ENCODE peak calls at places on chromosome 4, in seven cellular contexts. R is AG04450, H is fibroblast of the aortic adventitia, F is lower leg skin, S is BJ, V is MM.1S, K is mammary epithelial cell. C is an unnamed sample.
A peak's percentile ranks its signal among the peaks of the same experiment; 100 is the strongest.

GRCh38 chr4:71713611-71714203 is 70.2 kb downstream of the GC start:
- DNase-seq in H (peak; percentile 85), K (peak; percentile 9), R (peak; percentile 59), V (peak; percentile 52), S (no peak), F (no peak), C (peak; percentile 37)

GRCh38 chr4:19266566-19266965 is 985.1 kb upstream of the SLIT2 start:
- DNase-seq in K (no peak), R (no peak), F (no peak), S (no peak), H (no peak), V (no peak), C (no peak)

GRCh38 chr4:182105416-182105815 is 137.8 kb upstream of the TENM3 start:
- DNase-seq in V (no peak), K (no peak), S (no peak), H (no peak), F (no peak), R (no peak), C (no peak)

GRCh38 chr4:26140150-26140898 is 180.5 kb upstream of the RBPJ start:
- DNase-seq in K (no peak), S (peak; percentile 80), R (no peak), F (no peak), H (peak; percentile 22), V (no peak), C (no peak)

GRCh38 chr4:109554971-109555370 is 5.1 kb upstream of the MCUB start:
- DNase-seq in H (no peak), S (no peak), K (no peak), F (no peak), R (no peak), V (no peak), C (no peak)

GRCh38 chr4:54754394-54754793 is 96.6 kb downstream of the KIT start:
- DNase-seq in K (no peak), R (no peak), V (no peak), F (no peak), S (no peak), H (no peak), C (no peak)

GRCh38 chr4:110484767-110485166 is 8.8 kb downstream of the ENPEP start:
- DNase-seq in K (peak; percentile 14), F (no peak), R (peak; percentile 50), S (peak; percentile 70), H (peak; percentile 92), V (no peak), C (peak; percentile 35)

GRCh38 chr4:13705521-13706035 is 78.1 kb upstream of the BOD1L1 start:
- DNase-seq in S (no peak), K (peak; percentile 81), H (no peak), R (no peak), V (peak; percentile 90), F (no peak), C (no peak)

GRCh38 chr4:150974251-150974640 is 40.8 kb downstream of the LRBA start:
- DNase-seq in S (no peak), H (no peak), K (no peak), R (no peak), F (no peak), V (no peak), C (no peak)

DNA sequence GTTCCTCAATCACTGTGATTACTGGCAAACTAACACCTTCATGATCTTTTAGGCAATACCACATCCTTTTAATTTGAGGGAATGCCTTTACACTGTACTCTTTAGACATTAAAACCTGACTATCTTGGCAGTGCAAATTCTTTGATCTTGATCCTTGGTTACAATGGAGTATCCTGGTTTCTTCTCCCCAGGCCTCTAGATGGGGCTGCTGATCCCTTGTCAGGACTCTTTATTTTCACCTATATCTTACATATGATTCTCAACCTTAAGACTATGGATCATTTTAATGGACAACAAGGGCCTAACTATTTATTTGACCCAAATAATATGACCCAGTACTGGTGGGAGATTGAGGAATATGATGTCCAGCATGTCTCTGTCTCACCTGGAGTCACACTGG is 1005.5 kb upstream of the INTU start:
- DNase-seq in F (no peak), R (no peak), V (no peak), S (no peak), H (peak; percentile 40), K (peak; percentile 12), C (no peak)
- TF ChIP-seq CTCF in F (no peak), R (peak; percentile 73), V (peak; percentile 50), S (peak; percentile 63), H (peak; percentile 66), K (peak; percentile 54), C (peak; percentile 36)

DNA sequence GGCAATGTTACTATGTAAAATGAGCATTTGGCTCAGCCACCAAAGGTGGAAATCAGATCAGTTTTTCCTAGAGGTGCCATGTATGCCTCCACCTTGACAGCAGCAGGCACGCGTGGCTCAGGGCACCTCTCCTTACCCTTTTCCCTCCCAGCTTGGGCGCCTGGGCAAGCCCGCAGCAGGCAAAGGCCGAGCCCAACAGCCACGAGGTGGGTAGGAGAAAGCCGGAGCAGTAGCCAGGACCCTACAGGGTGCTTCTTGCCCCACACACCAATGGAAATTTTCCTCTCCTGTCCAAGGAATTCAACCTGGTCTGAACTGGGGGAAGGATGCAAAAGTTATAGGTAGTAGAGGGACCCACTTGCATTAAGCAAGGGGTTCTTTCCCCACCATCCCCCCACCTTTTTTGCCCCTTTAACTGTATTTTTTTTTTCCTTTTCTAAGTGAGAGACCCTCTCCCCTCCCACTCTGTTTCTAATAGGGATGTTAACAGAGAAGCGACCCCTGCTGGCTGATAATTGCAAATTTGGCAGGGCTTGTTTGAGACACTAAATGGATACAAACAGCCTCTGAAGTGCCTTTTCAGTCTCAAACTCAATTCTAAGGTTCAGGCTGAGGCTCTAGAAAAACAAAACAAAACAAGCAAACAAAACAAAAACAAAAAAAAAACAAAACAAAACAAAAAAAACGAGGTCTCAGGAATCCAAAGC is 895.1 kb downstream of the PCDH18 start:
- DNase-seq in S (no peak), F (no peak), R (no peak), K (no peak), V (no peak), H (peak; percentile 6), C (no peak)
- TF ChIP-seq CTCF in S (peak; percentile 17), F (no peak), R (peak; percentile 50), K (peak; percentile 30), V (peak; percentile 35), H (peak; percentile 39), C (peak; percentile 34)

GRCh38 chr4:108291137-108291536 is 122.4 kb upstream of the LEF1 start:
- DNase-seq in S (no peak), V (no peak), K (no peak), F (no peak), H (no peak), R (no peak), C (no peak)
- TF ChIP-seq CTCF in S (no peak), V (no peak), K (no peak), F (no peak), H (no peak), R (no peak), C (no peak)

DNA sequence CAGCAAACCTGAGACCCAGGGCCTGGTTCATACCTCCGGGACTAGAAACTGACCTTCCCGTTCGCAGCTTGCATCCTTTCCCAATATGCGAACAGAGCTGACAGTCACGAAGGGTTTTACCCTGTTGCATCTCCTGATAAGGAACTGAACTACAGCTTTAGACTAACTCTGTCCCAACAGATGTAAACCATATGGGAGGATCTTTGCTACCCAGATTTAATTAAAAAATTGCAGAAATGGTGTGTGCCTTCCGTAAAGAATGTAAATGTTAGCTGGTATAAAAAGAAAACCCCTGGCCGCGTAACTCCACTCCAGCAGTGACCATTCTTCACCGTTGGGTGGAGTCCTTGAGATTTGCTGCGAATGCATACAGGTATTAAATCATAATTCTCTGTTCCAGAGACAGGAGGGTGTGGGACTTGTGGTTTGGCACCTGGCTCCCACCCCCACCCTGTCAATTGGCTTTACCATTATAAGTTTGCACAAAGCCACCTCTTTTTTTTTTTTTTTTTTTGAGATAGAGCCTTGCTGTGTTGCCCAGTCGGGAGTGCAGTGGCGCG is 40.6 kb upstream of the SORCS2 start:
- DNase-seq in F (no peak), V (no peak), K (no peak), H (no peak), R (no peak), S (no peak), C (no peak)
- TF ChIP-seq CTCF in F (no peak), V (peak; percentile 32), K (peak; percentile 23), H (peak; percentile 20), R (no peak), S (peak; percentile 35), C (no peak)

GRCh38 chr4:6472387-6473263 is at the start of gene PPP2R2C:
- DNase-seq in S (no peak), F (peak; percentile 73), V (no peak), R (no peak), H (no peak), K (no peak), C (no peak)
- TF ChIP-seq CTCF in S (no peak), F (no peak), V (no peak), R (no peak), H (no peak), K (no peak), C (no peak)

DNA sequence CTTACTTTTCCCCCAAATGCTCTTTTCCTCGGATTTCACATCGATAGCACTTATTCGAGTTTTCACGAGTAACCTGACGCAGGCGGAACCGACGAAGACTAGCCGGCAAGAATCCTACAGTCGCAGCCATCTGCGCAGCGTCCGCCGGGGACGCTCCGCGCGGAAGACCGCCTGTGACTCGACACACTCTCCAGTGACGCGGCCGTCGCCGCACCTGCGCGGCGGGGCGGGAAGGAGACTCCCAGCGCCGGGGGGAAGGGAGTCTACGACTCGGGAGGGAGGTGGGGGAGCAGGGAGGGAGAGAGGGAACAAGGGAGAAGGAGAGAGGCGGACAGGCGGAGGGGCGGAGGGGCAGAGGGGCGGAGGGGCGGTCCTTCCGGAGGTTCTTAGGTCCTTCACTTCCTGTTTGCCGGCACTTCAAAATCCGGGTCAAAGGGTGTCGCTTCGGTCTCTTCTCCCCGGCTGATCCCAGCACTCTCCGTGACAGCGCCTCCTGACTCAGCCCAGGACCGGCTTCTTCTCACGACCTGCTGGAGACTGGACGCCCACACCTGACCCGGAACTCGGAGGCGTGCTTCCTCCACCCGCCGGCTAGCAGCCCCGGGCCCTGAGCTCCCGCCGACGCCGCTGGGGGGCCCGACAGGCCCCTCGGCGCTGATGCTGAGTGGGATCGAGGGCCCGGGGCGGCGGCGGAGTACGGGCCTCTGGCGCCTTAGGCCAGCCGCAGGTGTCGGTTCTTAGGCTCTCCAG is at the start of gene USP38:
- DNase-seq in K (peak; percentile 95), R (peak; percentile 81), S (peak; percentile 76), H (peak; percentile 90), V (peak; percentile 93), F (peak; percentile 98), C (peak; percentile 80)
- TF ChIP-seq CTCF in K (no peak), R (no peak), S (no peak), H (peak; percentile 44), V (no peak), F (no peak), C (no peak)

GRCh38 chr4:4762300-4762699 is 97.2 kb upstream of the MSX1 start:
- DNase-seq in F (peak; percentile 32), V (no peak), H (no peak), S (no peak), R (no peak), K (no peak), C (no peak)
- TF ChIP-seq CTCF in F (no peak), V (no peak), H (no peak), S (no peak), R (no peak), K (no peak), C (no peak)

GRCh38 chr4:87038837-87039715 is 104.3 kb downstream of the AFF1 start:
- DNase-seq in K (peak; percentile 89), H (peak; percentile 81), F (peak; percentile 88), V (no peak), R (peak; percentile 59), S (peak; percentile 50), C (no peak)
- TF ChIP-seq CTCF in K (no peak), H (no peak), F (no peak), V (no peak), R (no peak), S (no peak), C (no peak)

GRCh38 chr4:132767901-132768300 is 381.2 kb upstream of the PCDH10 start:
- DNase-seq in V (no peak), F (no peak), S (no peak), H (no peak), K (no peak), R (no peak), C (no peak)

GRCh38 chr4:132770776-132771175 is 378.3 kb upstream of the PCDH10 start:
- DNase-seq in S (no peak), V (no peak), F (no peak), H (no peak), K (no peak), R (no peak), C (no peak)
- TF ChIP-seq CTCF in S (no peak), V (no peak), F (no peak), H (no peak), K (no peak), R (no peak), C (no peak)

C was measured in AG09319.